ENCODE peak calls at places on chromosomes 5 and 9, in five cellular contexts. One of them, this sample, is unnamed.

GRCh38 chr9:105216440-105217178 is 27.8 kb upstream of the SLC44A1 start:
- DNase-seq in stimulated activated CD4-positive, alpha-beta T cell treated with anti-CD3 and anti-CD28 coated beads, Interleukin-1b, Interleukin-23, amount 100 ng/mL, for 24 hours: no peak
- DNase-seq in mammary epithelial cell: peak; percentile 9
- DNase-seq in transverse colon: peak; percentile 54
- DNase-seq in hypothalamus: no peak
- DNase-seq in this sample: no peak

GRCh38 chr9:35795701-35796100 is 4.3 kb downstream of the NPR2 start:
- DNase-seq in stimulated activated CD4-positive, alpha-beta T cell treated with anti-CD3 and anti-CD28 coated beads, Interleukin-1b, Interleukin-23, amount 100 ng/mL, for 24 hours: no peak
- DNase-seq in mammary epithelial cell: peak; percentile 35
- DNase-seq in transverse colon: no peak
- DNase-seq in hypothalamus: no peak
- DNase-seq in this sample: no peak

GRCh38 chr5:128276537-128277216 is 193.1 kb downstream of the SLC12A2 start:
- DNase-seq in stimulated activated CD4-positive, alpha-beta T cell treated with anti-CD3 and anti-CD28 coated beads, Interleukin-1b, Interleukin-23, amount 100 ng/mL, for 24 hours: no peak
- DNase-seq in mammary epithelial cell: no peak
- DNase-seq in transverse colon: no peak
- DNase-seq in hypothalamus: no peak
- DNase-seq in this sample: no peak

GRCh38 chr9:89502038-89502601 is 4.2 kb upstream of the SEMA4D start:
- DNase-seq in stimulated activated CD4-positive, alpha-beta T cell treated with anti-CD3 and anti-CD28 coated beads, Interleukin-1b, Interleukin-23, amount 100 ng/mL, for 24 hours: no peak
- DNase-seq in mammary epithelial cell: no peak
- DNase-seq in transverse colon: no peak
- DNase-seq in hypothalamus: no peak
- DNase-seq in this sample: no peak

GRCh38 chr5:25119654-25120053 is 474.9 kb upstream of the CDH10 start:
- DNase-seq in stimulated activated CD4-positive, alpha-beta T cell treated with anti-CD3 and anti-CD28 coated beads, Interleukin-1b, Interleukin-23, amount 100 ng/mL, for 24 hours: no peak
- DNase-seq in mammary epithelial cell: no peak
- DNase-seq in transverse colon: no peak
- DNase-seq in hypothalamus: no peak
- DNase-seq in this sample: no peak

GRCh38 chr9:97557606-97558095 is 56.2 kb downstream of the TMOD1 start:
- DNase-seq in stimulated activated CD4-positive, alpha-beta T cell treated with anti-CD3 and anti-CD28 coated beads, Interleukin-1b, Interleukin-23, amount 100 ng/mL, for 24 hours: no peak
- DNase-seq in mammary epithelial cell: no peak
- DNase-seq in transverse colon: peak; percentile 44
- DNase-seq in hypothalamus: no peak
- DNase-seq in this sample: peak; percentile 96

GRCh38 chr5:131169810-131170539 is 769 bp upstream of the LYRM7 start:
- DNase-seq in stimulated activated CD4-positive, alpha-beta T cell treated with anti-CD3 and anti-CD28 coated beads, Interleukin-1b, Interleukin-23, amount 100 ng/mL, for 24 hours: no peak
- DNase-seq in mammary epithelial cell: no peak
- DNase-seq in transverse colon: no peak
- DNase-seq in hypothalamus: no peak
- DNase-seq in this sample: no peak

GRCh38 chr5:168974081-168974480 is 326.9 kb downstream of the SLIT3 start:
- DNase-seq in stimulated activated CD4-positive, alpha-beta T cell treated with anti-CD3 and anti-CD28 coated beads, Interleukin-1b, Interleukin-23, amount 100 ng/mL, for 24 hours: no peak
- DNase-seq in mammary epithelial cell: no peak
- DNase-seq in transverse colon: no peak
- DNase-seq in hypothalamus: no peak
- DNase-seq in this sample: no peak

GRCh38 chr5:100903036-100903887 is at the start of gene ST8SIA4:
- DNase-seq in stimulated activated CD4-positive, alpha-beta T cell treated with anti-CD3 and anti-CD28 coated beads, Interleukin-1b, Interleukin-23, amount 100 ng/mL, for 24 hours: peak; percentile 69
- DNase-seq in mammary epithelial cell: peak; percentile 53
- DNase-seq in transverse colon: peak; percentile 90
- DNase-seq in hypothalamus: peak; percentile 30
- DNase-seq in this sample: peak; percentile 88

GRCh38 chr5:109757490-109757889 is 67.8 kb downstream of the MAN2A1 start:
- DNase-seq in stimulated activated CD4-positive, alpha-beta T cell treated with anti-CD3 and anti-CD28 coated beads, Interleukin-1b, Interleukin-23, amount 100 ng/mL, for 24 hours: no peak
- DNase-seq in mammary epithelial cell: no peak
- DNase-seq in transverse colon: no peak
- DNase-seq in hypothalamus: no peak
- DNase-seq in this sample: no peak

GRCh38 chr9:16282216-16282615 is 588.3 kb downstream of the BNC2 start:
- DNase-seq in stimulated activated CD4-positive, alpha-beta T cell treated with anti-CD3 and anti-CD28 coated beads, Interleukin-1b, Interleukin-23, amount 100 ng/mL, for 24 hours: no peak
- DNase-seq in mammary epithelial cell: no peak
- DNase-seq in transverse colon: no peak
- DNase-seq in hypothalamus: no peak
- DNase-seq in this sample: no peak

GRCh38 chr5:124995451-124995850 is 249.0 kb upstream of the ZNF608 start:
- DNase-seq in stimulated activated CD4-positive, alpha-beta T cell treated with anti-CD3 and anti-CD28 coated beads, Interleukin-1b, Interleukin-23, amount 100 ng/mL, for 24 hours: no peak
- DNase-seq in mammary epithelial cell: no peak
- DNase-seq in transverse colon: no peak
- DNase-seq in hypothalamus: no peak
- DNase-seq in this sample: no peak

GRCh38 chr9:134858051-134858841 is 22.4 kb upstream of the FCN2 start:
- DNase-seq in stimulated activated CD4-positive, alpha-beta T cell treated with anti-CD3 and anti-CD28 coated beads, Interleukin-1b, Interleukin-23, amount 100 ng/mL, for 24 hours: no peak
- DNase-seq in mammary epithelial cell: peak; percentile 72
- DNase-seq in transverse colon: no peak
- DNase-seq in hypothalamus: no peak
- DNase-seq in this sample: peak; percentile 57

GRCh38 chr5:130532786-130533185 is 628.5 kb downstream of the CHSY3 start:
- DNase-seq in stimulated activated CD4-positive, alpha-beta T cell treated with anti-CD3 and anti-CD28 coated beads, Interleukin-1b, Interleukin-23, amount 100 ng/mL, for 24 hours: no peak
- DNase-seq in mammary epithelial cell: no peak
- DNase-seq in transverse colon: no peak
- DNase-seq in hypothalamus: no peak
- DNase-seq in this sample: no peak

GRCh38 chr5:130836729-130837660 is 328.1 kb downstream of the HINT1 start:
- DNase-seq in stimulated activated CD4-positive, alpha-beta T cell treated with anti-CD3 and anti-CD28 coated beads, Interleukin-1b, Interleukin-23, amount 100 ng/mL, for 24 hours: no peak
- DNase-seq in mammary epithelial cell: peak; percentile 43
- DNase-seq in transverse colon: no peak
- DNase-seq in hypothalamus: no peak
- DNase-seq in this sample: no peak

GRCh38 chr5:146248536-146248935 is 45.1 kb downstream of the RBM27 start:
- DNase-seq in stimulated activated CD4-positive, alpha-beta T cell treated with anti-CD3 and anti-CD28 coated beads, Interleukin-1b, Interleukin-23, amount 100 ng/mL, for 24 hours: no peak
- DNase-seq in mammary epithelial cell: no peak
- DNase-seq in transverse colon: no peak
- DNase-seq in hypothalamus: no peak
- DNase-seq in this sample: no peak

This sample was measured in ascending aorta.